ENCODE peak calls at places on chromosomes 1 and 21, in seven cellular contexts. U is heart right ventricle, X is K562, T is kidney, V is IMR-90, F is stomach, P is adrenal gland. S is an unnamed sample.
A peak's percentile ranks its signal among the peaks of the same experiment; 100 is the strongest.

GRCh38 chr21:28538987-28539622 is 453.6 kb downstream of the LTN1 start:
- DNase-seq in U (no peak), X (no peak), T (no peak), V (peak; percentile 96), F (no peak), P (no peak), S (no peak)

GRCh38 chr1:15258828-15259588 is 12.0 kb downstream of the FHAD1 start:
- DNase-seq in U (no peak), X (peak; percentile 34), T (no peak), V (no peak), F (no peak), P (peak; percentile 49), S (peak; percentile 13)

GRCh38 chr1:232853994-232854532 is 48.8 kb downstream of the MAP10 start:
- DNase-seq in U (no peak), X (no peak), T (no peak), V (peak; percentile 83), F (no peak), P (no peak), S (no peak)

GRCh38 chr1:38781872-38782617 is 77.5 kb downstream of the RRAGC start:
- DNase-seq in U (no peak), X (no peak), T (no peak), V (no peak), F (no peak), P (no peak), S (no peak)

GRCh38 chr1:201506573-201507567 is at the start of gene CSRP1:
- DNase-seq in U (peak; percentile 92), X (peak; percentile 80), T (peak; percentile 97), V (peak; percentile 87), F (peak; percentile 90), P (peak; percentile 89), S (peak; percentile 95)

GRCh38 chr1:47696404-47696910 is 258.6 kb downstream of the FOXD2 start:
- DNase-seq in U (no peak), X (no peak), T (no peak), V (no peak), F (no peak), P (peak; percentile 17), S (peak; percentile 48)

GRCh38 chr21:31732891-31733520 is 1.1 kb upstream of the SCAF4 start:
- DNase-seq in U (no peak), X (peak; percentile 71), T (no peak), V (peak; percentile 35), F (no peak), P (peak; percentile 61), S (no peak)

GRCh38 chr1:190001187-190001586 is 476.5 kb downstream of the BRINP3 start:
- DNase-seq in U (no peak), X (peak; percentile 8), T (no peak), V (peak; percentile 47), F (no peak), P (no peak), S (no peak)

GRCh38 chr1:105964879-105965278 is 1091.6 kb upstream of the PRMT6 start:
- DNase-seq in U (no peak), X (no peak), T (no peak), V (no peak), F (no peak), P (no peak), S (no peak)

GRCh38 chr21:42366292-42367010 is at the start of gene TFF1:
- DNase-seq in U (no peak), X (peak; percentile 21), T (no peak), V (peak; percentile 10), F (peak; percentile 79), P (peak; percentile 79), S (no peak)

GRCh38 chr1:77282187-77282865 is 507 bp downstream of the AK5 start:
- DNase-seq in U (no peak), X (no peak), T (peak; percentile 71), V (peak; percentile 35), F (no peak), P (no peak), S (peak; percentile 58)

GRCh38 chr1:117735045-117735992 is 129.5 kb downstream of the TENT5C start:
- DNase-seq in U (no peak), X (peak; percentile 72), T (no peak), V (peak; percentile 61), F (peak; percentile 43), P (peak; percentile 72), S (no peak)

GRCh38 chr1:74729741-74730478 is 2.9 kb downstream of the CRYZ start:
- DNase-seq in U (no peak), X (peak; percentile 47), T (no peak), V (peak; percentile 78), F (no peak), P (no peak), S (no peak)

GRCh38 chr1:119228318-119228717 is 87.9 kb upstream of the WARS2 start:
- DNase-seq in U (no peak), X (no peak), T (no peak), V (no peak), F (no peak), P (no peak), S (no peak)

GRCh38 chr1:87542697-87543096 is 214.0 kb downstream of the LMO4 start:
- DNase-seq in U (no peak), X (no peak), T (no peak), V (no peak), F (no peak), P (no peak), S (no peak)

GRCh38 chr21:43333301-43334062 is 93.4 kb downstream of the SIK1 start:
- DNase-seq in U (peak; percentile 31), X (no peak), T (peak; percentile 88), V (peak; percentile 96), F (peak; percentile 64), P (peak; percentile 74), S (peak; percentile 84)

GRCh38 chr21:16002872-16003466 is 273.2 kb downstream of the USP25 start:
- DNase-seq in U (no peak), X (no peak), T (no peak), V (peak; percentile 51), F (no peak), P (no peak), S (no peak)

GRCh38 chr1:42312576-42313212 is 22.3 kb downstream of the FOXJ3 start:
- DNase-seq in U (no peak), X (no peak), T (no peak), V (no peak), F (no peak), P (no peak), S (no peak)

GRCh38 chr1:78664763-78665162 is 15.1 kb downstream of the IFI44 start:
- DNase-seq in U (no peak), X (no peak), T (no peak), V (peak; percentile 9), F (no peak), P (no peak), S (no peak)

GRCh38 chr1:79040424-79041089 is 34.0 kb upstream of the ADGRL4 start:
- DNase-seq in U (no peak), X (no peak), T (no peak), V (peak; percentile 16), F (no peak), P (no peak), S (no peak)

GRCh38 chr21:37006521-37007291 is at the start of gene RIPPLY3:
- DNase-seq in U (no peak), X (no peak), T (no peak), V (no peak), F (no peak), P (no peak), S (no peak)

GRCh38 chr1:97745912-97746311 is 174.9 kb downstream of the DPYD start:
- DNase-seq in U (no peak), X (no peak), T (no peak), V (peak; percentile 62), F (no peak), P (no peak), S (no peak)

GRCh38 chr1:27522860-27523665 is 33.1 kb upstream of the WASF2 start:
- DNase-seq in U (peak; percentile 69), X (peak; percentile 86), T (no peak), V (no peak), F (no peak), P (no peak), S (no peak)

GRCh38 chr1:109274533-109275476 is 8.1 kb downstream of the PSRC1 start:
- DNase-seq in U (no peak), X (peak; percentile 79), T (peak; percentile 93), V (peak; percentile 75), F (peak; percentile 74), P (peak; percentile 72), S (peak; percentile 89)
- H3K27ac ChIP-seq in U (no peak overlapping the region), X (peak overlapping the region; percentile 30), T (peak overlapping the region; percentile 4), V (peak overlapping the region; percentile 12), F (peak overlapping the region; percentile 67), P (no peak overlapping the region), S (peak overlapping the region; percentile 72)

GRCh38 chr1:33295450-33296081 is 25.3 kb downstream of the A3GALT2 start:
- DNase-seq in U (peak; percentile 89), X (peak; percentile 91), T (peak; percentile 93), V (peak; percentile 73), F (peak; percentile 93), P (peak; percentile 94), S (peak; percentile 92)
- H3K27ac ChIP-seq in U (no peak overlapping the region), X (no peak overlapping the region), T (no peak overlapping the region), V (no peak overlapping the region), F (no peak overlapping the region), P (no peak overlapping the region), S (peak overlapping the region; percentile 18)

DNA sequence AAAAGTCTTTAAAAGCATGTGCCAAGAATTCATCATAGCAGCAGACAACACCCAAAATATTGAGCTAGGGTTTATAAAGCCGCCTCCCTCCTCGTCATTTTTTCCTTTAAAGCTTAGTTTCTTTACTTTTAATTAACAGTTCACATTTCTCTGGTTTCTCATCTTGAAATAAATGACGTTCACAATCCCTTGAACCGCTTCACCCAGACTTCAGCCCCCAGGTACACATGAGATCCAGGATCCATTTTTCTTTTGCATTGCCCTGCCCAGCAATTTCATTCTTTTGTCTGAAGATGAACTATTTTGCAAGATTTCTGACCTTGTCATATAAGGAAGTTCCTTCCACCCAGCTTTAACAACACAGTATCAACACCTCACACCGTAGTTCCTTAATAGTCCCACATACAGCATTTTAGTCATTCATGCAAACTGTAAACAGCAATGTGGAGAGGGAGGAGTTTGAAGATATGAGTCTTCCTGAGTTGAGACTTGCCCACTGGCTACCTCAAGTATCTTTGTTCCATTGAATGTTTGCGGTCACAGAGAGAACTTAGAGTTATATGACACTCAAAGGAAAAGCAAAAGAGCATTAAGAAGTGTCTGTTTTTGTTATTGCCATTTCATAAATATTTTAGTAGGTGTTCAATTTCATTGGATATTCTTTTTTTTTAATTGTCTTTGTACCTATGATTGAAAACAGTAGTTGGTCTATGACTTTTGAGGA is 35.3 kb upstream of the CACYBP start:
- DNase-seq in U (no peak), X (peak; percentile 90), T (no peak), V (no peak), F (no peak), P (no peak), S (no peak)
- H3K27ac ChIP-seq in U (peak overlapping the region; percentile 49), X (peak overlapping the region; percentile 88), T (no peak overlapping the region), V (no peak overlapping the region), F (peak overlapping the region; percentile 56), P (no peak overlapping the region), S (peak overlapping the region; percentile 84)

DNA sequence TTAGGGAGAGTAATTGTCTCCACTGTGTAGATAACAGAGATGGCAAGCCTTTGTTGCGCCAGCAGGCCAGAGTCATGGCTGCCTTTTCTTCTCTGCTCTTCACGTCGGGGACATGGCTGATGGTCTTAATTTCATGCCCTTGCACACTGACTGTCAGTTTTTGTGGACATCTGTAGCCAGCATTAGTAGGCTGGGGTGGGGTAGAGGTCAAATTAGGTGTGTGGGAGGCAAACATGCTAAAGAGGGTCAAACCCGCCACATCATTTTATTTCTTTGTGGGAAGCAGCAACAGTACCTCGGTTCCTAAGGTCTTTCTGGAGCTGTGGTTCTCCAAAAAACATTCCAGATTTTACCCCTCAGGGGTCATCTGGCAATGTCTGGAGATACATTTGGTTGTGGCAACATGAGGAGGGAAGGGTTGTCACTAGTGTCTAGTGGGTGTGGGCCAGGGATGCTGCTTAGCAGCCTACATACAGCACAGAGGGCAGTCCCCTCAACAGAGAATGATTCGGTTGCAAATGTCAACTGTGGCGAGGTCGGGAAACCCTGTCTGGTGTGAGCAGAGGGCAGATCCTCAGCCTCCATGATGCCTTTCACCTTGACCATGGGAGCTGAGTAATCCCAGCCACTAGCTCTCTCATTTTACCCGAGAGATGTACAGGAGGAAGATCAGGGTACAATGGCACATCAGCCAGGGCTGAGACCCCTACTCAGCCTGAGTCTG is 14.7 kb downstream of the RUNX1 start:
- DNase-seq in U (no peak), X (no peak), T (no peak), V (no peak), F (no peak), P (no peak), S (no peak)
- H3K27ac ChIP-seq in U (no peak overlapping the region), X (no peak overlapping the region), T (no peak overlapping the region), V (no peak overlapping the region), F (no peak overlapping the region), P (no peak overlapping the region), S (no peak overlapping the region)

S was measured in upper lobe of right lung.